ENCODE peak calls at places on chromosomes 12 and 14, in ten cellular contexts. One of them, this sample, is unnamed.

GRCh38 chr14:51978566-51979398 is 10.6 kb upstream of the RTRAF start:
- DNase-seq in iris pigment epithelial cell: peak; percentile 79
- DNase-seq in omental fat pad: peak; percentile 95
- DNase-seq in ELR: peak; percentile 78
- DNase-seq in NCI-H82: peak; percentile 81
- DNase-seq in GM04504: peak; percentile 61
- DNase-seq in AG08395: peak; percentile 77
- DNase-seq in head of caudate nucleus: peak; percentile 80
- DNase-seq in AG10803: peak; percentile 74
- DNase-seq in frontal cortex: peak; percentile 24
- DNase-seq in this sample: peak; percentile 90

GRCh38 chr14:28097585-28097984 is 669.0 kb upstream of the FOXG1 start:
- DNase-seq in iris pigment epithelial cell: peak; percentile 3
- DNase-seq in omental fat pad: no peak
- DNase-seq in ELR: no peak
- DNase-seq in NCI-H82: peak; percentile 35
- DNase-seq in GM04504: no peak
- DNase-seq in AG08395: no peak
- DNase-seq in head of caudate nucleus: no peak
- DNase-seq in AG10803: no peak
- DNase-seq in frontal cortex: no peak
- DNase-seq in this sample: no peak

GRCh38 chr12:39764944-39765560 is 145.4 kb upstream of the ABCD2 start:
- DNase-seq in iris pigment epithelial cell: peak; percentile 60
- DNase-seq in omental fat pad: no peak
- DNase-seq in ELR: peak; percentile 30
- DNase-seq in NCI-H82: peak; percentile 54
- DNase-seq in GM04504: peak; percentile 10
- DNase-seq in AG08395: peak; percentile 70
- DNase-seq in head of caudate nucleus: no peak
- DNase-seq in AG10803: peak; percentile 65
- DNase-seq in frontal cortex: peak; percentile 2
- DNase-seq in this sample: peak; percentile 57

GRCh38 chr14:81565441-81566290 is 32.0 kb upstream of the SEL1L start:
- DNase-seq in iris pigment epithelial cell: peak; percentile 24
- DNase-seq in omental fat pad: no peak
- DNase-seq in ELR: peak; percentile 21
- DNase-seq in NCI-H82: peak; percentile 60
- DNase-seq in GM04504: no peak
- DNase-seq in AG08395: peak; percentile 23
- DNase-seq in head of caudate nucleus: peak; percentile 24
- DNase-seq in AG10803: peak; percentile 8
- DNase-seq in frontal cortex: peak; percentile 10
- DNase-seq in this sample: peak; percentile 68

GRCh38 chr12:91753649-91754048 is 392.0 kb downstream of the BTG1 start:
- DNase-seq in iris pigment epithelial cell: no peak
- DNase-seq in omental fat pad: no peak
- DNase-seq in ELR: no peak
- DNase-seq in NCI-H82: no peak
- DNase-seq in GM04504: no peak
- DNase-seq in AG08395: no peak
- DNase-seq in head of caudate nucleus: no peak
- DNase-seq in AG10803: no peak
- DNase-seq in frontal cortex: no peak
- DNase-seq in this sample: no peak

GRCh38 chr12:22276313-22276712 is 58.2 kb downstream of the ST8SIA1 start:
- DNase-seq in iris pigment epithelial cell: no peak
- DNase-seq in omental fat pad: no peak
- DNase-seq in ELR: no peak
- DNase-seq in NCI-H82: no peak
- DNase-seq in GM04504: no peak
- DNase-seq in AG08395: no peak
- DNase-seq in head of caudate nucleus: no peak
- DNase-seq in AG10803: peak; percentile 11
- DNase-seq in frontal cortex: no peak
- DNase-seq in this sample: no peak

GRCh38 chr14:91315844-91316267 is 71.4 kb upstream of the GPR68 start:
- DNase-seq in iris pigment epithelial cell: no peak
- DNase-seq in omental fat pad: no peak
- DNase-seq in ELR: peak; percentile 13
- DNase-seq in NCI-H82: no peak
- DNase-seq in GM04504: no peak
- DNase-seq in AG08395: no peak
- DNase-seq in head of caudate nucleus: no peak
- DNase-seq in AG10803: no peak
- DNase-seq in frontal cortex: no peak
- DNase-seq in this sample: no peak

GRCh38 chr12:108804361-108804949 is 52.9 kb downstream of the SSH1 start:
- DNase-seq in iris pigment epithelial cell: peak; percentile 89
- DNase-seq in omental fat pad: no peak
- DNase-seq in ELR: no peak
- DNase-seq in NCI-H82: peak; percentile 49
- DNase-seq in GM04504: peak; percentile 90
- DNase-seq in AG08395: peak; percentile 77
- DNase-seq in head of caudate nucleus: no peak
- DNase-seq in AG10803: peak; percentile 99
- DNase-seq in frontal cortex: no peak
- DNase-seq in this sample: peak; percentile 76

GRCh38 chr12:46360908-46361666 is 11.5 kb downstream of the SLC38A2 start:
- DNase-seq in iris pigment epithelial cell: no peak
- DNase-seq in omental fat pad: no peak
- DNase-seq in ELR: no peak
- DNase-seq in NCI-H82: no peak
- DNase-seq in GM04504: no peak
- DNase-seq in AG08395: no peak
- DNase-seq in head of caudate nucleus: no peak
- DNase-seq in AG10803: no peak
- DNase-seq in frontal cortex: no peak
- DNase-seq in this sample: no peak

GRCh38 chr12:132117558-132117875 is 26.6 kb downstream of the DDX51 start:
- DNase-seq in iris pigment epithelial cell: no peak
- DNase-seq in omental fat pad: no peak
- DNase-seq in ELR: peak; percentile 20
- DNase-seq in NCI-H82: peak; percentile 38
- DNase-seq in GM04504: no peak
- DNase-seq in AG08395: no peak
- DNase-seq in head of caudate nucleus: no peak
- DNase-seq in AG10803: no peak
- DNase-seq in frontal cortex: no peak
- DNase-seq in this sample: peak; percentile 22

GRCh38 chr14:78184151-78184550 is 14.0 kb downstream of the NRXN3 start:
- DNase-seq in iris pigment epithelial cell: no peak
- DNase-seq in omental fat pad: no peak
- DNase-seq in ELR: no peak
- DNase-seq in NCI-H82: no peak
- DNase-seq in GM04504: no peak
- DNase-seq in AG08395: no peak
- DNase-seq in head of caudate nucleus: no peak
- DNase-seq in AG10803: no peak
- DNase-seq in frontal cortex: no peak
- DNase-seq in this sample: no peak

GRCh38 chr12:124715121-124715990 is 147.9 kb upstream of the NCOR2 start:
- DNase-seq in iris pigment epithelial cell: peak; percentile 44
- DNase-seq in omental fat pad: no peak
- DNase-seq in ELR: peak; percentile 37
- DNase-seq in NCI-H82: no peak
- DNase-seq in GM04504: no peak
- DNase-seq in AG08395: no peak
- DNase-seq in head of caudate nucleus: no peak
- DNase-seq in AG10803: peak; percentile 31
- DNase-seq in frontal cortex: no peak
- DNase-seq in this sample: peak; percentile 96

GRCh38 chr12:10175849-10176641 is 2.8 kb upstream of the TMEM52B start:
- DNase-seq in iris pigment epithelial cell: no peak
- DNase-seq in omental fat pad: no peak
- DNase-seq in ELR: no peak
- DNase-seq in NCI-H82: no peak
- DNase-seq in GM04504: no peak
- DNase-seq in AG08395: no peak
- DNase-seq in head of caudate nucleus: no peak
- DNase-seq in AG10803: no peak
- DNase-seq in frontal cortex: no peak
- DNase-seq in this sample: no peak

GRCh38 chr12:106229036-106229591 is 18.7 kb downstream of the CKAP4 start:
- DNase-seq in iris pigment epithelial cell: no peak
- DNase-seq in omental fat pad: no peak
- DNase-seq in ELR: no peak
- DNase-seq in NCI-H82: no peak
- DNase-seq in GM04504: no peak
- DNase-seq in AG08395: no peak
- DNase-seq in head of caudate nucleus: no peak
- DNase-seq in AG10803: no peak
- DNase-seq in frontal cortex: no peak
- DNase-seq in this sample: no peak

GRCh38 chr14:21058903-21059302 is 1.3 kb downstream of the RNASE8 start:
- DNase-seq in iris pigment epithelial cell: no peak
- DNase-seq in omental fat pad: no peak
- DNase-seq in ELR: no peak
- DNase-seq in NCI-H82: no peak
- DNase-seq in GM04504: no peak
- DNase-seq in AG08395: no peak
- DNase-seq in head of caudate nucleus: no peak
- DNase-seq in AG10803: no peak
- DNase-seq in frontal cortex: no peak
- DNase-seq in this sample: no peak

GRCh38 chr14:100056964-100057817 is 8.0 kb upstream of the EVL start:
- DNase-seq in iris pigment epithelial cell: peak; percentile 65
- DNase-seq in omental fat pad: no peak
- DNase-seq in ELR: peak; percentile 43
- DNase-seq in NCI-H82: no peak
- DNase-seq in GM04504: no peak
- DNase-seq in AG08395: peak; percentile 35
- DNase-seq in head of caudate nucleus: no peak
- DNase-seq in AG10803: peak; percentile 28
- DNase-seq in frontal cortex: peak; percentile 22
- DNase-seq in this sample: no peak

GRCh38 chr14:106372870-106373657 is 846.7 kb downstream of the TMEM121 start:
- DNase-seq in iris pigment epithelial cell: no peak
- DNase-seq in omental fat pad: no peak
- DNase-seq in ELR: peak; percentile 3
- DNase-seq in NCI-H82: peak; percentile 57
- DNase-seq in GM04504: no peak
- DNase-seq in AG08395: no peak
- DNase-seq in head of caudate nucleus: no peak
- DNase-seq in AG10803: no peak
- DNase-seq in frontal cortex: no peak
- DNase-seq in this sample: peak; percentile 90

GRCh38 chr12:116037941-116038837 is 239.3 kb downstream of the MED13L start:
- DNase-seq in iris pigment epithelial cell: peak; percentile 86
- DNase-seq in omental fat pad: no peak
- DNase-seq in ELR: peak; percentile 56
- DNase-seq in NCI-H82: no peak
- DNase-seq in GM04504: peak; percentile 59
- DNase-seq in AG08395: peak; percentile 55
- DNase-seq in head of caudate nucleus: no peak
- DNase-seq in AG10803: peak; percentile 82
- DNase-seq in frontal cortex: no peak
- DNase-seq in this sample: no peak

GRCh38 chr12:129704232-129704830 is 199.5 kb downstream of the TMEM132D start:
- DNase-seq in iris pigment epithelial cell: no peak
- DNase-seq in omental fat pad: no peak
- DNase-seq in ELR: no peak
- DNase-seq in NCI-H82: no peak
- DNase-seq in GM04504: no peak
- DNase-seq in AG08395: no peak
- DNase-seq in head of caudate nucleus: no peak
- DNase-seq in AG10803: no peak
- DNase-seq in frontal cortex: no peak
- DNase-seq in this sample: peak; percentile 61

GRCh38 chr12:2288875-2289274 is 236.1 kb downstream of the CACNA1C start:
- DNase-seq in iris pigment epithelial cell: no peak
- DNase-seq in omental fat pad: no peak
- DNase-seq in ELR: no peak
- DNase-seq in NCI-H82: no peak
- DNase-seq in GM04504: no peak
- DNase-seq in AG08395: no peak
- DNase-seq in head of caudate nucleus: no peak
- DNase-seq in AG10803: peak; percentile 29
- DNase-seq in frontal cortex: no peak
- DNase-seq in this sample: peak; percentile 97

GRCh38 chr12:128966411-128966810 is 113.1 kb downstream of the GLT1D1 start:
- DNase-seq in iris pigment epithelial cell: no peak
- DNase-seq in omental fat pad: no peak
- DNase-seq in ELR: no peak
- DNase-seq in NCI-H82: no peak
- DNase-seq in GM04504: no peak
- DNase-seq in AG08395: no peak
- DNase-seq in head of caudate nucleus: no peak
- DNase-seq in AG10803: no peak
- DNase-seq in frontal cortex: no peak
- DNase-seq in this sample: peak; percentile 49

GRCh38 chr12:12072064-12072760 is 1.5 kb downstream of the BCL2L14 start:
- DNase-seq in iris pigment epithelial cell: no peak
- DNase-seq in omental fat pad: no peak
- DNase-seq in ELR: no peak
- DNase-seq in NCI-H82: no peak
- DNase-seq in GM04504: no peak
- DNase-seq in AG08395: no peak
- DNase-seq in head of caudate nucleus: no peak
- DNase-seq in AG10803: no peak
- DNase-seq in frontal cortex: no peak
- DNase-seq in this sample: no peak

GRCh38 chr14:67837011-67837624 is 17.5 kb downstream of the RAD51B start:
- DNase-seq in iris pigment epithelial cell: peak; percentile 87
- DNase-seq in omental fat pad: peak; percentile 51
- DNase-seq in ELR: peak; percentile 83
- DNase-seq in NCI-H82: peak; percentile 60
- DNase-seq in GM04504: peak; percentile 54
- DNase-seq in AG08395: peak; percentile 42
- DNase-seq in head of caudate nucleus: no peak
- DNase-seq in AG10803: peak; percentile 87
- DNase-seq in frontal cortex: no peak
- DNase-seq in this sample: peak; percentile 80

GRCh38 chr14:101554991-101555668 is 6.2 kb upstream of the DIO3 start:
- DNase-seq in iris pigment epithelial cell: no peak
- DNase-seq in omental fat pad: no peak
- DNase-seq in ELR: no peak
- DNase-seq in NCI-H82: no peak
- DNase-seq in GM04504: no peak
- DNase-seq in AG08395: no peak
- DNase-seq in head of caudate nucleus: no peak
- DNase-seq in AG10803: no peak
- DNase-seq in frontal cortex: no peak
- DNase-seq in this sample: no peak